ENCODE peak calls at places on chromosomes 11 and 22, in six cellular contexts. Q, N, S, I, L and X are unnamed samples. For H3K36me3, the result is how much of the 10 kb centered on the place peaks cover.

GRCh38 chr11:94934362-94934761 is 39.0 kb downstream of the CWC15 start:
- DNase-seq in Q (no peak), N (no peak), S (no peak), I (peak), L (peak), X (no peak)

GRCh38 chr11:90434858-90435257 is 212.0 kb upstream of the CHORDC1 start:
- DNase-seq in Q (no peak), N (no peak), S (no peak), I (peak), L (no peak), X (no peak)

GRCh38 chr11:57491371-57492061 is 24.0 kb downstream of the SLC43A1 start:
- DNase-seq in Q (peak), N (no peak), S (no peak), I (peak), L (peak), X (no peak)

GRCh38 chr11:82756765-82757650 is 23.3 kb upstream of the FAM181B start:
- DNase-seq in Q (no peak), N (no peak), S (no peak), I (no peak), L (no peak), X (no peak)

GRCh38 chr11:35038211-35038930 is 100.6 kb upstream of the CD44 start:
- DNase-seq in Q (no peak), N (no peak), S (no peak), I (peak), L (peak), X (no peak)

GRCh38 chr11:128476729-128477128 is 110.6 kb downstream of the ETS1 start:
- DNase-seq in Q (no peak), N (no peak), S (peak), I (no peak), L (no peak), X (no peak)

GRCh38 chr11:121318848-121319834 is 26.6 kb downstream of the SC5D start:
- DNase-seq in Q (no peak), N (peak), S (peak), I (peak), L (peak), X (no peak)

GRCh38 chr11:117973446-117973922 is 12.7 kb upstream of the IL10RA start:
- DNase-seq in Q (no peak), N (no peak), S (no peak), I (no peak), L (no peak), X (no peak)

GRCh38 chr11:113034591-113034990 is 73.4 kb downstream of the NCAM1 start:
- DNase-seq in Q (no peak), N (no peak), S (no peak), I (no peak), L (no peak), X (no peak)

GRCh38 chr22:46774456-46775363 is 12.3 kb downstream of the TBC1D22A start:
- DNase-seq in Q (no peak), N (no peak), S (no peak), I (no peak), L (no peak), X (no peak)

GRCh38 chr11:35663408-35663702 is 780 bp downstream of the TRIM44 start:
- DNase-seq in Q (no peak), N (no peak), S (no peak), I (no peak), L (no peak), X (no peak)

GRCh38 chr11:106278391-106278790 is 200.9 kb downstream of the AASDHPPT start:
- DNase-seq in Q (no peak), N (no peak), S (no peak), I (no peak), L (no peak), X (no peak)

GRCh38 chr11:43270468-43270867 is 41.3 kb upstream of the API5 start:
- DNase-seq in Q (no peak), N (no peak), S (no peak), I (no peak), L (no peak), X (no peak)

GRCh38 chr22:22195265-22196017 is 49.1 kb upstream of the VPREB1 start:
- DNase-seq in Q (peak), N (peak), S (peak), I (peak), L (peak), X (peak)

GRCh38 chr11:35912883-35913614 is 30.8 kb upstream of the LDLRAD3 start:
- DNase-seq in Q (no peak), N (no peak), S (no peak), I (no peak), L (no peak), X (no peak)

GRCh38 chr11:56545531-56545930 is 2.5 kb upstream of the OR5M11 start:
- DNase-seq in Q (no peak), N (no peak), S (no peak), I (no peak), L (no peak), X (no peak)

GRCh38 chr11:17846852-17847453 is 112.4 kb downstream of the KCNC1 start:
- DNase-seq in Q (no peak), N (no peak), S (no peak), I (peak), L (no peak), X (peak)

GRCh38 chr11:17267576-17267975 is 9.0 kb upstream of the NUCB2 start:
- DNase-seq in Q (no peak), N (peak), S (no peak), I (no peak), L (no peak), X (no peak)

GRCh38 chr11:9219572-9219971 is 45.6 kb downstream of the DENND5A start:
- DNase-seq in Q (no peak), N (no peak), S (no peak), I (no peak), L (no peak), X (no peak)

GRCh38 chr11:117565709-117566108 is 231.3 kb downstream of the DSCAML1 start:
- DNase-seq in Q (peak), N (no peak), S (no peak), I (peak), L (peak), X (no peak)

DNA sequence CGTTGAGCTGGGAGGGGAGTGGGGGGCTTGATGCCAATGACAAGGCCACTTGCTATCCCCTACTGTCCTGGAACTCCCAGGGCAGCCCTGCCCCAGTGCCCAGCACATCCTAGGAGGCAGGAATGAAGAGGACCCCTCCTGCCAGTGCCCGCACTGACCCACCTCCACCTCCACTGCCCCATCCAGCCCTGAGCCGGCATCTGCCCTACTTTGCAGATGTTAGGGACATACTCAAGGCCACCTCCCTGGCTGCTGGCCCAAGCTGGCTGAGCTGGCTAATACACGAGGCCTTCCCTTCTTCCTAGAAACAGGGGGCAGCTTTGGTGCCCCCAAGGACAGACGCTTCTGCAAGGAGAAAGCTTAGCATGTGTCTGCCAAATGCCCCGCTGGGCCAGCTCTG is 10.8 kb downstream of the DHCR7 start:
- DNase-seq in Q (no peak), N (no peak), S (no peak), I (no peak), L (no peak), X (no peak)
- H3K36me3 ChIP-seq in Q (under half), N (under half), S (under half), I (under half), L (under half), X (half or more)

DNA sequence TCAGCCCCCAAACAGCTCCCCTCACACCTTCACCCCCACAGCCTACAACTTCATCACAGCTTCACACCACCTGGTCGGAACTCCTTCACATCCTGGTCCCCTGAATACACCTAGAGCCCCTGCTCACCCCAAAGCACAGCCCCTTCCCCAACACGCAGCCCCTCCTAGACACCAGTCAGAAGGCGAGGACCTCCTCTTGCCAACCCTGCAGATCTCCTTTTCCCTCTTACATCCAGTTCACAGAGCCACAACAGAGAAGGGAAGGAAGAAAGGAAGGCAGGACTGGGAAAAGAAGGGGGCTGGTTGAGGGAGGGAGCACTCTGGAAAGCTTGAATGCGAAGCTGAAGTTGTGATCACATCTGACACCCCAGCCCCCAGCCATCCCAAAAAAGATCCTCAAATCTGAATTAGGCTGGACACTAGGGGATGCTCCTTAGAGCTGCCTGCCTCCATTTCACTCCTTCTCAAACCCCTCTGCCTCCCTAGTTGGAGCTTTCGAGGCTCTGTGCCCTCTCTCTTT is 629 bp downstream of the CCKBR start:
- DNase-seq in Q (no peak), N (no peak), S (no peak), I (no peak), L (no peak), X (no peak)
- H3K4me3 ChIP-seq in Q (no peak), N (no peak), S (no peak), I (no peak), L (no peak), X (no peak)

DNA sequence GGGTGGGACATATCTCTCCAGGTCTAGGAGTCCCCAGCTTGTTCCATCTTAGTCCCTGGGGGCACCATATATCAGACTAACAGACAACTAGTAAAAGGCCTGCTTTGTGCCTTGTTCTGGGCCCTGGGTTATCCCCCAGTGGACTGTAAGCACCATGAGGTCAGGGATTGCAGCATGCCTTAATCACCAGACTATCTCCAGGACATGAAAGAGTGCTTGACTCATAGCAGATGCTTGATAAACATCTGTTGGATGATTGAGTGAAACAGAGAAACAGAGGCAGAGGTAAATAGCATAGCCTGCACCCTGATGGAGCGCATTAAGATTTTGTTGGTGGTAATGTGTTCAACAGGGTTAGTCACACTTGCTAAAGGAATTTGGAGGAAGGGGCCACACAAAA is 94.1 kb downstream of the MICAL2 start:
- DNase-seq in Q (no peak), N (no peak), S (no peak), I (no peak), L (no peak), X (no peak)
- H3K36me3 ChIP-seq in Q (under half), N (under half), S (under half), I (under half), L (under half), X (under half)

DNA sequence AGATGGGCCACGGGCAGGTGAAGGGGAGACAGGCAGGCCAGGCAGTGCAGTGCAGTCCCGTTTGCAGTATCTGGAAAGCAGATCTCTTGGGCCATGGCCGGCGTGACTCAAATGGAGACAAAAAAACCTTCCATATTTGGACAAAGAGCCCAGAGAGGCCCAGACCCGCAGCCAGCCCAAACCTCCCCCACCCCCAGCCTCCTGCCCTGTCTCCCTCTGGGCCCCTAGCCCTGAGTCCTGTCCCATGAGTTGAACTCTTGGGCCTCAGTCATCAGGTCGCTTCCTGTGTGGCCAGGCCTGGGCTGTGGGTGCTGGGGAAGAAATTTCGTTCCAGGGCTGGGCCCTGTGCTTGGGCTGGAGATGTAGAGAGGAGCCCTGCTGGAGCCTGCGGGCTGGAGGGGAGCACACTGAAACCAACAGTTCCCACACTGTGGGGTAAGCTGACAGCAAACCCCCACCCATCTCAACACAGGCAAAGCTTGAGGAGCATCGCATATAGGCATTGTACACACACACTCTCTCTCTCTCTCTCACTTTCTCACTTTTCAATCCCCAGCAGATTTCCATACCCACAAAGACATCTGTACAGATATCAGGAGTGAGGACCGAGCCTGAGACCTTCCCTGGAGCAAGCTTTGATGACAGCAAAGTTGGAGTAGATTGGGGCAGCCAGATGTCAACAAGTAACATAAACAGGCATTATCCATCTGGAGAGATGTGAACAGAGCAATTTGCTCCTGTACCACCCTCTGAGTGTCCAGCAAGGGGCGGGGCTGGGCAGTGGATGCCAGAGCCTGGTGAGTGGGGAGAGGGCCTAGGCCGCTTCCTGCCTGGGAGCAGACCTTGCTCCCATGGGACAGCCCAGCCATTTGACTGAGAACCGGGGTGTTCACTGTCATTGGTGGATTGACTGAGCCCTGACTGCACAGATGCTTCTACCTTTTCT is 17.2 kb downstream of the ARHGEF17 start:
- DNase-seq in Q (no peak), N (no peak), S (no peak), I (peak), L (peak), X (peak)
- H3K4me3 ChIP-seq in Q (no peak), N (no peak), S (no peak), I (no peak), L (no peak), X (no peak)

DNA sequence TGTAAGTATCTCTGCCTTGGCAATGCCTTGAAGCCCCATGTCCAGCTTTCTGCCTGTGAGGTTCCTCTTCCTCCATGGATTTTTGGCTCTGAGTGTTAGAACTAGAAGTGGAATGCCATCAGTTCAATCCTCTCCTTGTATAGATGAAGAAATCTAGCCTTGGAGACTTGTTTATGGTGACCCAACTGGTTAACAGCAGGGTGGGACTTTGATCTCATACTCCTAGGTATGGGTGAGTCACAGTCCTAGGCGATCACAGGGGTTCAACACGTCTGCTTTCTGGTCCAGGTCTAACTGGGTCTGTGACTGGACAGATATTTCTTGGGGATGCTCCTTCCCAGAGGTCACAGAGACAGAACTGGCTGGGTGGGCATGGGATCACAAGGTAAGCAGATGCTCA is 9.2 kb upstream of the MTFP1 start:
- DNase-seq in Q (no peak), N (no peak), S (no peak), I (no peak), L (no peak), X (no peak)
- H3K36me3 ChIP-seq in Q (under half), N (under half), S (under half), I (under half), L (under half), X (half or more)

GRCh38 chr11:2891291-2891690 is 5.7 kb upstream of the CDKN1C start:
- DNase-seq in Q (no peak), N (no peak), S (no peak), I (no peak), L (peak), X (no peak)

GRCh38 chr11:2890466-2891241 is 5.1 kb upstream of the CDKN1C start:
- DNase-seq in Q (peak), N (no peak), S (no peak), I (no peak), L (no peak), X (peak)

GRCh38 chr11:2893021-2893528 is 7.5 kb upstream of the CDKN1C start:
- DNase-seq in Q (no peak), N (no peak), S (peak), I (no peak), L (no peak), X (no peak)

GRCh38 chr11:2892215-2893020 is 6.8 kb upstream of the CDKN1C start:
- DNase-seq in Q (peak), N (no peak), S (peak), I (peak), L (peak), X (peak)

GRCh38 chr11:2891901-2892214 is 6.3 kb upstream of the CDKN1C start:
- DNase-seq in Q (peak), N (no peak), S (no peak), I (no peak), L (no peak), X (peak)
- H3K4me3 ChIP-seq in Q (peak), N (peak), S (no peak), I (no peak), L (peak), X (peak)

GRCh38 chr11:76891793-76892192 is 31.1 kb downstream of the ACER3 start:
- DNase-seq in Q (no peak), N (no peak), S (no peak), I (no peak), L (no peak), X (no peak)
- H3K36me3 ChIP-seq in Q (under half), N (under half), S (under half), I (under half), L (under half), X (under half)

GRCh38 chr22:38318792-38319773 is 1.9 kb upstream of the CSNK1E start:
- DNase-seq in Q (no peak), N (no peak), S (no peak), I (no peak), L (no peak), X (no peak)
- H3K4me3 ChIP-seq in Q (no peak), N (no peak), S (no peak), I (no peak), L (no peak), X (no peak)

DNA sequence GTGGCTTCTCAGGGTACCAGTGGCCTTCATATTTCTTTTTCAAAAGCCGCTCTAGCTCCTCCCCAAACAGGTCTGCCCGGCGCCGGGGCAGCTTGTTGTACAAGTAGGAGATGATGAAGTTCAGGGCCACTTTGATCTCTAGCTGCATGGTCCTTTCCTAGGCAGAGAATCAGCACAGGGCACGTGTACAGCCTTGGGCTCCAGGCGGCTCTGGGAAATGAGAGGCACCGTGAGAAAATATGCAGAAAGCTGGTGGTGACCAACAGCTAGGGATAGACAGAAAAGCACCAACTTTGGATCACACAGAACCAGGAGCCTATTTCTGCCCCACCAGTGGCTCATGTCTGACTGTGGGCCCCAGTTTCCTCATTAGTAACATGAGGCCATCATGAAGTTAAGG is 9.4 kb downstream of the TOB2 start:
- DNase-seq in Q (no peak), N (no peak), S (no peak), I (no peak), L (no peak), X (no peak)
- H3K36me3 ChIP-seq in Q (half or more), N (under half), S (under half), I (half or more), L (under half), X (half or more)

GRCh38 chr22:41801886-41802285 is 1.4 kb downstream of the CCDC134 start:
- DNase-seq in Q (no peak), N (no peak), S (no peak), I (no peak), L (no peak), X (no peak)
- H3K4me3 ChIP-seq in Q (no peak), N (peak), S (peak), I (peak), L (no peak), X (no peak)